ENCODE peak calls at places on chromosomes 11 and 22, in four cellular contexts. Y is mammary epithelial cell, W is B cell, K is gastrocnemius medialis. M is an unnamed sample.

GRCh38 chr11:11416917-11417316 is 63.9 kb upstream of the CSNK2A3 start:
- DNase-seq in K (peak), W (no peak), Y (peak), M (no peak)

GRCh38 chr11:95256204-95256819 is 25.3 kb upstream of the SESN3 start:
- DNase-seq in W (no peak), Y (no peak), K (no peak), M (no peak)

GRCh38 chr11:126522606-126523005 is 167.1 kb downstream of the ST3GAL4 start:
- DNase-seq in K (no peak), W (no peak), Y (no peak), M (no peak)

GRCh38 chr11:88103337-88104206 is 71.7 kb downstream of the RAB38 start:
- DNase-seq in K (no peak), W (no peak), Y (peak), M (peak)

GRCh38 chr22:38109391-38110000 is 988 bp downstream of the BAIAP2L2 start:
- DNase-seq in W (no peak), K (no peak), Y (no peak), M (peak)

GRCh38 chr11:107397357-107397756 is 60.3 kb downstream of the CWF19L2 start:
- DNase-seq in W (no peak), Y (peak), K (no peak), M (no peak)

GRCh38 chr22:17243524-17243923 is 24.3 kb upstream of the ADA2 start:
- DNase-seq in W (peak), K (no peak), Y (peak), M (peak)

GRCh38 chr11:2700415-2701211 is 819 bp upstream of the KCNQ1OT1 start:
- DNase-seq in Y (no peak), K (peak), W (peak), M (peak)

GRCh38 chr11:108912587-108912986 is 247.7 kb downstream of the DDX10 start:
- DNase-seq in W (no peak), K (no peak), Y (peak), M (no peak)

GRCh38 chr22:37045958-37046357 is 5.6 kb upstream of the KCTD17 start:
- DNase-seq in W (no peak), K (no peak), Y (no peak), M (peak)

GRCh38 chr11:122189259-122189658 is 73.2 kb upstream of the BLID start:
- DNase-seq in Y (peak), W (no peak), K (no peak), M (no peak)

GRCh38 chr11:74371269-74372039 is 26.8 kb downstream of the PGM2L1 start:
- DNase-seq in K (no peak), W (no peak), Y (peak), M (no peak)

GRCh38 chr22:22410677-22411076 is 97.9 kb downstream of the ZNF280B start:
- DNase-seq in Y (no peak), K (no peak), W (no peak), M (no peak)

GRCh38 chr11:31820438-31820818 is 9.3 kb upstream of the PAX6 start:
- DNase-seq in K (no peak), Y (no peak), W (no peak), M (no peak)

GRCh38 chr22:21624120-21624879 is 5.5 kb downstream of the YDJC start:
- DNase-seq in Y (peak), K (no peak), W (no peak), M (peak)

GRCh38 chr11:11582261-11582701 is 39.5 kb downstream of the GALNT18 start:
- DNase-seq in W (no peak), K (no peak), Y (no peak), M (no peak)

GRCh38 chr22:35018995-35019394 is 47.0 kb upstream of the ISX start:
- DNase-seq in K (no peak), Y (no peak), W (no peak), M (no peak)

GRCh38 chr11:47242596-47243192 is 5.9 kb downstream of the ACP2 start:
- DNase-seq in W (no peak), K (no peak), Y (no peak), M (no peak)

GRCh38 chr22:36612458-36612857 is 83.5 kb upstream of the EIF3D start:
- DNase-seq in Y (peak), W (no peak), K (no peak), M (no peak)

GRCh38 chr11:115284766-115285165 is 219.4 kb downstream of the CADM1 start:
- DNase-seq in K (no peak), W (no peak), Y (no peak), M (no peak)

GRCh38 chr22:35622132-35622913 is 5.2 kb upstream of the MB start:
- DNase-seq in K (peak), W (no peak), Y (no peak), M (no peak)

GRCh38 chr22:20001082-20001638 is 15.5 kb downstream of the ARVCF start:
- DNase-seq in K (no peak), Y (no peak), W (no peak), M (no peak)

GRCh38 chr11:22928207-22928917 is 68.1 kb upstream of the CCDC179 start:
- DNase-seq in W (no peak), Y (no peak), K (no peak), M (no peak)

GRCh38 chr11:83922318-83922717 is 636.2 kb upstream of the CCDC90B start:
- DNase-seq in W (no peak), Y (no peak), K (no peak), M (no peak)

GRCh38 chr22:33658775-33659174 is 261.5 kb downstream of the LARGE1 start:
- DNase-seq in Y (no peak), W (no peak), K (peak), M (no peak)

GRCh38 chr11:131824766-131825165 is 454.4 kb downstream of the NTM start:
- DNase-seq in W (no peak), Y (peak), K (no peak), M (no peak)

GRCh38 chr11:22416462-22416861 is 78.3 kb downstream of the SLC17A6 start:
- DNase-seq in Y (peak), K (no peak), W (no peak), M (no peak)

GRCh38 chr22:45889093-45889538 is 87.8 kb downstream of the WNT7B start:
- DNase-seq in K (no peak), W (no peak), Y (no peak), M (no peak)

GRCh38 chr11:46895821-46896220 is 22.5 kb downstream of the LRP4 start:
- DNase-seq in Y (no peak), W (no peak), K (peak), M (no peak)

GRCh38 chr11:82810326-82810725 is 76.7 kb upstream of the FAM181B start:
- DNase-seq in W (no peak), K (no peak), Y (no peak), M (no peak)

GRCh38 chr11:73554677-73555320 is 43.1 kb downstream of the FAM168A start:
- DNase-seq in W (no peak), K (no peak), Y (no peak), M (no peak)

GRCh38 chr22:23251445-23252093 is 71.3 kb downstream of the BCR start:
- DNase-seq in Y (peak), W (no peak), K (no peak), M (peak)

GRCh38 chr22:38176170-38176741 is 5.4 kb downstream of the PLA2G6 start:
- DNase-seq in K (peak), W (no peak), Y (peak), M (peak)

GRCh38 chr11:71574418-71574817 is 8.3 kb downstream of the KRTAP5-11 start:
- DNase-seq in Y (no peak), K (no peak), W (no peak), M (no peak)

GRCh38 chr11:95222817-95223216 is 8.2 kb downstream of the SESN3 start:
- DNase-seq in W (no peak), Y (no peak), K (no peak), M (no peak)

GRCh38 chr22:35627267-35628041 is 10.3 kb upstream of the MB start:
- DNase-seq in Y (peak), K (no peak), W (no peak), M (peak)

DNA sequence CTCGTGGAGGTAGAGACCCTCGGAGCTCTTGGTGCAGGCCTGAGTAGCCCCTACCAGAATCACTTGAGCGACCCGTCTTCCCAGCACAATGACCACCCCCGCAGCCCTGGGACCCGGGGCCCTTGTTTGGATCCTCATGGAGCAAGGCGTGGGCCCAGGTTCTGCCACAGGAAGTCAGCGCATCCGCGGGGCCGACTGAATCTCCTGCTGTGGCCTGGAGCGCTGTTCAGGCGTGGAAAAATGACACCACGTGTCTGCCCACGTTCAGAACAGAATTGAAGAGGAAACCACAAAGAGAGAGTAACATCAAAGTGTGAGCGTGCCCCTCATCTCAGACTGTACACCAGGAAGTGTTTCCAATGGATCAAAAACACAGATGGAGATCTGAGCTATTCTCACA is 1479.2 kb downstream of the TBC1D22A start:
- DNase-seq in K (no peak), Y (no peak), W (no peak), M (peak)
- TF ChIP-seq CTCF in K (no peak), Y (no peak), W (no peak), M (no peak)

GRCh38 chr22:27726344-27726725 is 75.2 kb downstream of the MN1 start:
- DNase-seq in W (no peak), K (no peak), Y (no peak), M (no peak)

GRCh38 chr22:27724706-27725105 is 76.8 kb downstream of the MN1 start:
- DNase-seq in K (no peak), W (no peak), Y (no peak), M (no peak)

GRCh38 chr22:27724181-27724580 is 77.4 kb downstream of the MN1 start:
- DNase-seq in Y (no peak), W (no peak), K (no peak), M (no peak)

GRCh38 chr22:27723150-27723549 is 78.4 kb downstream of the MN1 start:
- DNase-seq in K (no peak), Y (no peak), W (no peak), M (no peak)

DNA sequence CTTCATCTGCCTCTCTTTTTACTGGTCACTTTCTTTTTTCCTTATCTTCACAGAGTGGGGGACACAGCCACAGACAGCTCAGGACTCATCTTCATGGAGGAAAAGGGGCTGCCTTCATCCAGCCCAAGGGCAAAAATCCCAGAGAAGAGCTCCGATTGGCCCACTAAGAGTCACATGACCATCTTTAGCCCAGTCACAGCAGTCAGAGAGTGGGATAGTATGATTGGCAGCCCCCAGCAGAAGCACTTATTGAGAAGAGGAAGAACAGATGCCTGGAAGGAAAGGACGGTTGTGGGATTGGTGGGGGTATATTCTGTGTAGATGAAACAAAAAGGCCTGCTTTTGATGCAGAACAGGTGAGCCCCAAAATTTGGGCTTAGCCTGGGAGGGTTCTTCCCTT is 77.8 kb downstream of the MN1 start:
- DNase-seq in Y (no peak), K (no peak), W (no peak), M (no peak)
- TF ChIP-seq CTCF in Y (no peak), K (no peak), W (no peak), M (no peak)

DNA sequence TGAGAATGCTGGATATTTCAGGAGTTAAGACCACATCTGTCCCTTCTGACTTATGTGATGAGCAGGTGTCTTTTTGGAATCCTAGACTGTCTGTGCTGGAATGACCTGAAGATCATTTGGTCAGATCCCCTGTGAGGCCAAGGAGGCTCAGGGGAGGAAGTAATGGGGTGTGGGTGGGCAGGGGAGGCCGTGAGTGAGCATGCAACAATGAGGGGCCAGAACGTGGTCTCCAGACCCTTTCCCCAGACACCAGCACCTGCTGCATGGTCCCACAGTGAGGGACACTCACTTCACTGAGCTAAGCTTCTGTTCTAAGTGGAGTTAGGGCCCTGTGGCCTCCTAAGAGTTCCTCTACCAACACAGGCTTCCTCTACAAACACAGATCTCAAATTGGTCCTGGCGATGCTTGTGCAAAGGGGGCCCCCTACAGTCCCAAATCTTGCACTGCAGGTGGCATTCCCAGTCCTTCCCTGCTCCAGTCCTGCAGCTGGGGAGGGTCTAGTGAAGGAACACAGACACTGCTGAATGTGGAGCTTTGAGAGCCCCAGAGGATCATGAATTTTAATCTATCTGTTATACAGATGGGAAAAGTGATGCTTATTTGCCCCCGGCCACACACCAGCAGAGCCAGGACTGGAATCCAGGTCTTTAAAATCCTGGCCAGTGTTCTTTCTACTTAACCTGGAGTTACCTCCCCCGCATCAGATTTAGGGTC is 7.4 kb downstream of the USP2 start:
- DNase-seq in W (no peak), K (no peak), Y (peak), M (peak)
- TF ChIP-seq CTCF in W (peak), K (peak), Y (peak), M (peak)

GRCh38 chr11:114246321-114247069 is 49.7 kb upstream of the NNMT start:
- DNase-seq in W (no peak), Y (no peak), K (no peak), M (no peak)
- TF ChIP-seq CTCF in W (no peak), Y (no peak), K (no peak), M (no peak)

GRCh38 chr11:44632466-44633123 is 67.1 kb downstream of the CD82 start:
- DNase-seq in Y (no peak), W (peak), K (no peak), M (peak)
- TF ChIP-seq CTCF in Y (peak), W (peak), K (peak), M (peak)

GRCh38 chr11:45180158-45180887 is 33.9 kb downstream of the PRDM11 start:
- DNase-seq in K (peak), W (peak), Y (peak), M (peak)
- TF ChIP-seq CTCF in K (peak), W (peak), Y (peak), M (no peak)

DNA sequence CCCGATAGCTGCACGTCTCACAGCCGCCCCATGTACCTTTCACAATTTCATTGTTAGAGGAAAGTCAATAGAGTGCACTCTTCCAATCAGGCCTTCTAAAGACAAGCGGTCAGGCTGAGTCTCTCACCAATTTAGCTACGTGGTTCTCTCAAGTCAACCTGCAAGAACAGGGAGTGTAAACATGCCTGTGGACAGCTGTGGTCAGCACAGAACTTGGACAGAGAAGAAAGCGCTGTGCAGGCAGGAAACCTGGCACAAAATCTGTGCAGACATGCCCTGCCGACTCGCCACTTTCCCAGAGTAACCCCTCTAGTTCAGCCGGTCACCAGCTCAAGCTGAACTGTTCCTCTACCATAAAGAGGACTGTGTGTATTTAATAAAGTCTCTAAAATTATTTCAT is 39.5 kb downstream of the CHKA start:
- DNase-seq in K (peak), Y (peak), W (no peak), M (no peak)
- TF ChIP-seq CTCF in K (no peak), Y (no peak), W (no peak), M (no peak)

M was measured in activated CD8-positive, alpha-beta T cell treated with anti-CD3 and anti-CD28 coated beads for 36 hours.